ENCODE peak calls at places on chromosome X, in eight cellular contexts. One of them, this sample, is unnamed.

GRCh38 chrX:130975947-130976346 is 72.9 kb upstream of the ENOX2 start:
- DNase-seq in suprapubic skin: no peak
- DNase-seq in heart left ventricle: no peak
- DNase-seq in A549: peak; percentile 57
- DNase-seq in sigmoid colon: no peak
- DNase-seq in adrenal gland: peak; percentile 31
- DNase-seq in right lobe of liver: no peak
- DNase-seq in prostate gland: peak; percentile 27
- DNase-seq in this sample: no peak

GRCh38 chrX:151921292-151921691 is 8.6 kb downstream of the MAGEA4 start:
- DNase-seq in suprapubic skin: no peak
- DNase-seq in heart left ventricle: no peak
- DNase-seq in A549: no peak
- DNase-seq in sigmoid colon: no peak
- DNase-seq in adrenal gland: no peak
- DNase-seq in right lobe of liver: no peak
- DNase-seq in prostate gland: no peak
- DNase-seq in this sample: no peak

GRCh38 chrX:522456-522855 is 108.1 kb upstream of the SHOX start:
- DNase-seq in suprapubic skin: no peak
- DNase-seq in heart left ventricle: no peak
- DNase-seq in A549: no peak
- DNase-seq in sigmoid colon: no peak
- DNase-seq in adrenal gland: no peak
- DNase-seq in right lobe of liver: no peak
- DNase-seq in prostate gland: no peak
- DNase-seq in this sample: no peak

GRCh38 chrX:142977128-142977914 is 48.4 kb upstream of the SPANXN4 start:
- DNase-seq in suprapubic skin: no peak
- DNase-seq in heart left ventricle: no peak
- DNase-seq in A549: no peak
- DNase-seq in sigmoid colon: no peak
- DNase-seq in adrenal gland: no peak
- DNase-seq in right lobe of liver: no peak
- DNase-seq in prostate gland: no peak
- DNase-seq in this sample: no peak

GRCh38 chrX:17038681-17039161 is 92.3 kb downstream of the REPS2 start:
- DNase-seq in suprapubic skin: no peak
- DNase-seq in heart left ventricle: no peak
- DNase-seq in A549: no peak
- DNase-seq in sigmoid colon: peak; percentile 81
- DNase-seq in adrenal gland: peak; percentile 65
- DNase-seq in right lobe of liver: no peak
- DNase-seq in prostate gland: no peak
- DNase-seq in this sample: no peak

GRCh38 chrX:42740456-42740855 is 37.5 kb downstream of the PPP1R2C start:
- DNase-seq in suprapubic skin: no peak
- DNase-seq in heart left ventricle: no peak
- DNase-seq in A549: no peak
- DNase-seq in sigmoid colon: no peak
- DNase-seq in adrenal gland: no peak
- DNase-seq in right lobe of liver: no peak
- DNase-seq in prostate gland: no peak
- DNase-seq in this sample: no peak

GRCh38 chrX:132614297-132614696 is 125.5 kb upstream of the MBNL3 start:
- DNase-seq in suprapubic skin: no peak
- DNase-seq in heart left ventricle: no peak
- DNase-seq in A549: peak; percentile 2
- DNase-seq in sigmoid colon: no peak
- DNase-seq in adrenal gland: no peak
- DNase-seq in right lobe of liver: no peak
- DNase-seq in prostate gland: no peak
- DNase-seq in this sample: no peak

GRCh38 chrX:103398321-103398937 is 22.1 kb downstream of the BEX3 start:
- DNase-seq in suprapubic skin: no peak
- DNase-seq in heart left ventricle: no peak
- DNase-seq in A549: peak; percentile 64
- DNase-seq in sigmoid colon: no peak
- DNase-seq in adrenal gland: no peak
- DNase-seq in right lobe of liver: no peak
- DNase-seq in prostate gland: no peak
- DNase-seq in this sample: no peak

GRCh38 chrX:21373637-21374162 is 518 bp upstream of the CNKSR2 start:
- DNase-seq in suprapubic skin: no peak
- DNase-seq in heart left ventricle: peak; percentile 3
- DNase-seq in A549: peak; percentile 23
- DNase-seq in sigmoid colon: no peak
- DNase-seq in adrenal gland: no peak
- DNase-seq in right lobe of liver: no peak
- DNase-seq in prostate gland: peak; percentile 3
- DNase-seq in this sample: no peak

GRCh38 chrX:154749856-154750255 is 1.0 kb downstream of the GAB3 start:
- DNase-seq in suprapubic skin: no peak
- DNase-seq in heart left ventricle: no peak
- DNase-seq in A549: no peak
- DNase-seq in sigmoid colon: no peak
- DNase-seq in adrenal gland: no peak
- DNase-seq in right lobe of liver: no peak
- DNase-seq in prostate gland: no peak
- DNase-seq in this sample: no peak
- TF ChIP-seq POLR2A in suprapubic skin: no peak
- TF ChIP-seq POLR2A in heart left ventricle: no peak
- TF ChIP-seq POLR2A in A549: no peak
- TF ChIP-seq POLR2A in sigmoid colon: no peak
- TF ChIP-seq POLR2A in adrenal gland: no peak
- TF ChIP-seq POLR2A in right lobe of liver: no peak
- TF ChIP-seq POLR2A in prostate gland: no peak
- TF ChIP-seq POLR2A in this sample: no peak

DNA sequence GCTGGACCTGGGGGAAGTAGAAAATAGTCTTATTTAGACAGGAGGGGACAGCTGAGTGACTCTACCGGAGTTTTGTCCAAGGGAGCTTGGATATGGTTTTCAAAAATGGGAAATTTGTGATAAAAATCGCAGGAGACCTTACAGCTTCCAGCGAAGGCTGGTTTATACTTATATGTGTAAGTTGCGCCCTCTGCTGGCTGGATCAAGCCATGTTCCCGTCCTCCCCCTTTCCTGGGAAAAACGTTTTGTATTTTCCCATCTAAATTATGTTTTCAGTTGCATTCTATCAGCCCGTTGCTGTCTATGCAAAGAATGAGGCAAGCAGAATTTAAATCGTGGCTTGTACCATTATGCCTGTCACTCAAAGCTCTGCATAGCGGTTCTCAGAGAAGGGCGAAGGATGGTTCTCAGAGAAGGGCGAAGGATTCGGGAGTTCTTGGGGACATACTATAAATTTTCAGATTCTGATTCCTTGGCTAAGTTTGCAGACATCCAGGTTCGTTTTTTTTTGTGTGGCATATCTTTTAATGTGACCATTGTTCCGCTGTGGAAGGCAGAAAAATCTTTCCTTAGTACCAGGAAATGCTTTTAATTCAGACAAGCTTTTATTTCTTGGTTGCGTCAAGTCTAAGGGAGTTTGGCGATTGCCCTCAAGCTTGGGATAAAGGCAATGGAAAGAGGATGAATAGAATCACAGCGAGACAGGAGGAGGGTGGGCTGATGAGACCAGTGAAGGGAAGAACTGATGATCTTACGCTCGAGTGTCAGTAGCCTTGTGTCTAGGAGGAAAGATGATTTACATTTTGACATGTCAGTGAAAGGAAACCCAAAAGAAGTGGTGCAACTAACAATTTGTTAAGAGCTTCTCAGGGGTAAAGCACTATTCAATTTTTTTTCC is 128.5 kb upstream of the ARX start:
- DNase-seq in suprapubic skin: no peak
- DNase-seq in heart left ventricle: peak; percentile 14
- DNase-seq in A549: peak; percentile 60
- DNase-seq in sigmoid colon: peak; percentile 72
- DNase-seq in adrenal gland: peak; percentile 62
- DNase-seq in right lobe of liver: no peak
- DNase-seq in prostate gland: peak; percentile 16
- DNase-seq in this sample: peak; percentile 90
- H3K4me3 ChIP-seq in suprapubic skin: no peak overlapping the region
- H3K4me3 ChIP-seq in heart left ventricle: peak overlapping the region; percentile 32
- H3K4me3 ChIP-seq in A549: no peak overlapping the region
- H3K4me3 ChIP-seq in sigmoid colon: no peak overlapping the region
- H3K4me3 ChIP-seq in adrenal gland: no peak overlapping the region
- H3K4me3 ChIP-seq in right lobe of liver: no peak overlapping the region
- H3K4me3 ChIP-seq in prostate gland: no peak overlapping the region
- H3K4me3 ChIP-seq in this sample: no peak overlapping the region

GRCh38 chrX:118496763-118497079 is 1.1 kb downstream of the DOCK11 start:
- DNase-seq in suprapubic skin: no peak
- DNase-seq in heart left ventricle: no peak
- DNase-seq in A549: no peak
- DNase-seq in sigmoid colon: no peak
- DNase-seq in adrenal gland: no peak
- DNase-seq in right lobe of liver: no peak
- DNase-seq in prostate gland: no peak
- DNase-seq in this sample: no peak

GRCh38 chrX:118498755-118499154 is 3.1 kb downstream of the DOCK11 start:
- DNase-seq in suprapubic skin: no peak
- DNase-seq in heart left ventricle: no peak
- DNase-seq in A549: no peak
- DNase-seq in sigmoid colon: no peak
- DNase-seq in adrenal gland: no peak
- DNase-seq in right lobe of liver: no peak
- DNase-seq in prostate gland: no peak
- DNase-seq in this sample: no peak

GRCh38 chrX:118498351-118498750 is 2.7 kb downstream of the DOCK11 start:
- DNase-seq in suprapubic skin: no peak
- DNase-seq in heart left ventricle: no peak
- DNase-seq in A549: no peak
- DNase-seq in sigmoid colon: no peak
- DNase-seq in adrenal gland: no peak
- DNase-seq in right lobe of liver: no peak
- DNase-seq in prostate gland: no peak
- DNase-seq in this sample: no peak

GRCh38 chrX:118495958-118496762 is 545 bp downstream of the DOCK11 start:
- DNase-seq in suprapubic skin: no peak
- DNase-seq in heart left ventricle: peak; percentile 21
- DNase-seq in A549: peak; percentile 48
- DNase-seq in sigmoid colon: peak; percentile 77
- DNase-seq in adrenal gland: peak; percentile 23
- DNase-seq in right lobe of liver: peak; percentile 74
- DNase-seq in prostate gland: peak; percentile 10
- DNase-seq in this sample: peak; percentile 29

DNA sequence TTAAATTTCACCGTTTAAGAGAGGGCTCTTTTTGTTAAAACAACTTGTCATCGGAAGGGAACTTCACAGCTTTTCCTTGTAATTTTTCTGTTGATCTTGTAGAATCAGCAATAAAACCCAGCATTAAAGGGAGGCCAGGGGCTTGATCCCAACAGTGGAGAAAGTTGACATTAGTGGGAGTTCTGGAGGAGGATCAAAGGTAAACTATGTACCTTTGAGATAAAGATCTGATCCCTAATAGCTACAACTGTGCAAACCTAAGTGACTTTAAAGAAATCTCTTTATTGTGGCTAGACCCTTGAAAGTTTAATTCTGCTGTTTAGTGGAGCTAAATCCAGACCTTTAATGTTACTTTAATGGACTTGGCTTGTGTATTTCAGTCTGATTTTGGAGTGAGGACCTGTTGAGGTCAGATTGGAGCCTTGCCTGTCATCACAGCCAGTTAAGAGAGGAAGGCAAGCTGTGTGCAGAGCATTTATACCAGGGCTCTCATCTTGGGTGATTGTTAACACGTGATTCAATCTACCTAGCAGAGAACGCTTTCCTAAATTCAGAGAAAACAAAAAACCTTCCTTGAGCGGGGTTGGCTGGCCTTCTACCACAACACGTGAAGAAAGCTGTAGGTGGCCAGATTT is 1.7 kb downstream of the DOCK11 start:
- DNase-seq in suprapubic skin: no peak
- DNase-seq in heart left ventricle: no peak
- DNase-seq in A549: no peak
- DNase-seq in sigmoid colon: no peak
- DNase-seq in adrenal gland: no peak
- DNase-seq in right lobe of liver: no peak
- DNase-seq in prostate gland: no peak
- DNase-seq in this sample: no peak
- TF ChIP-seq POLR2A in suprapubic skin: no peak
- TF ChIP-seq POLR2A in heart left ventricle: no peak
- TF ChIP-seq POLR2A in A549: no peak
- TF ChIP-seq POLR2A in sigmoid colon: no peak
- TF ChIP-seq POLR2A in adrenal gland: no peak
- TF ChIP-seq POLR2A in right lobe of liver: no peak
- TF ChIP-seq POLR2A in prostate gland: no peak
- TF ChIP-seq POLR2A in this sample: no peak

GRCh38 chrX:9980927-9981326 is 13.8 kb downstream of the CLDN34 start:
- DNase-seq in suprapubic skin: no peak
- DNase-seq in heart left ventricle: no peak
- DNase-seq in A549: no peak
- DNase-seq in sigmoid colon: no peak
- DNase-seq in adrenal gland: no peak
- DNase-seq in right lobe of liver: no peak
- DNase-seq in prostate gland: no peak
- DNase-seq in this sample: no peak

GRCh38 chrX:9983463-9983862 is 16.3 kb downstream of the CLDN34 start:
- DNase-seq in suprapubic skin: no peak
- DNase-seq in heart left ventricle: no peak
- DNase-seq in A549: no peak
- DNase-seq in sigmoid colon: no peak
- DNase-seq in adrenal gland: no peak
- DNase-seq in right lobe of liver: no peak
- DNase-seq in prostate gland: no peak
- DNase-seq in this sample: no peak

GRCh38 chrX:9977642-9978041 is 10.5 kb downstream of the CLDN34 start:
- DNase-seq in suprapubic skin: no peak
- DNase-seq in heart left ventricle: no peak
- DNase-seq in A549: no peak
- DNase-seq in sigmoid colon: no peak
- DNase-seq in adrenal gland: no peak
- DNase-seq in right lobe of liver: no peak
- DNase-seq in prostate gland: no peak
- DNase-seq in this sample: no peak
- H3K4me3 ChIP-seq in suprapubic skin: no peak overlapping the region
- H3K4me3 ChIP-seq in heart left ventricle: no peak overlapping the region
- H3K4me3 ChIP-seq in A549: no peak overlapping the region
- H3K4me3 ChIP-seq in sigmoid colon: no peak overlapping the region
- H3K4me3 ChIP-seq in adrenal gland: no peak overlapping the region
- H3K4me3 ChIP-seq in right lobe of liver: no peak overlapping the region
- H3K4me3 ChIP-seq in prostate gland: no peak overlapping the region
- H3K4me3 ChIP-seq in this sample: no peak overlapping the region

GRCh38 chrX:2325076-2325784 is 175.5 kb downstream of the DHRSX start:
- DNase-seq in suprapubic skin: no peak
- DNase-seq in heart left ventricle: peak; percentile 37
- DNase-seq in A549: no peak
- DNase-seq in sigmoid colon: peak; percentile 96
- DNase-seq in adrenal gland: peak; percentile 73
- DNase-seq in right lobe of liver: peak; percentile 76
- DNase-seq in prostate gland: peak; percentile 5
- DNase-seq in this sample: no peak
- TF ChIP-seq POLR2A in suprapubic skin: no peak
- TF ChIP-seq POLR2A in heart left ventricle: no peak
- TF ChIP-seq POLR2A in A549: no peak
- TF ChIP-seq POLR2A in sigmoid colon: no peak
- TF ChIP-seq POLR2A in adrenal gland: no peak
- TF ChIP-seq POLR2A in right lobe of liver: no peak
- TF ChIP-seq POLR2A in prostate gland: no peak
- TF ChIP-seq POLR2A in this sample: no peak

This sample was measured in lower leg skin.